ENCODE peak calls at places on chromosome 21, in nine cellular contexts. R, E, M, H, N, P, Z, J and L are unnamed samples.

GRCh38 chr21:7953058-7953457 is 2568.3 kb upstream of the TPTE start:
- DNase-seq in R (no peak), E (no peak), M (no peak), H (no peak), N (no peak), P (no peak), Z (no peak), J (no peak), L (no peak)

GRCh38 chr21:35088235-35088865 is 39.2 kb upstream of the RUNX1 start:
- DNase-seq in R (no peak), E (no peak), M (no peak), H (no peak), N (no peak), P (no peak), Z (no peak), J (no peak), L (no peak)

GRCh38 chr21:17200250-17200649 is 312.6 kb upstream of the CXADR start:
- DNase-seq in R (no peak), E (no peak), M (no peak), H (no peak), N (no peak), P (no peak), Z (no peak), J (no peak), L (no peak)

GRCh38 chr21:15967661-15968060 is 237.9 kb downstream of the USP25 start:
- DNase-seq in R (no peak), E (no peak), M (no peak), H (no peak), N (no peak), P (peak; percentile 12), Z (no peak), J (no peak), L (no peak)

GRCh38 chr21:27146268-27146667 is 179.4 kb upstream of the ADAMTS5 start:
- DNase-seq in R (no peak), E (no peak), M (no peak), H (no peak), N (no peak), P (no peak), Z (no peak), J (no peak), L (no peak)

GRCh38 chr21:40752125-40752524 is 94.8 kb downstream of the DSCAM start:
- DNase-seq in R (no peak), E (no peak), M (no peak), H (peak; percentile 42), N (no peak), P (no peak), Z (no peak), J (no peak), L (no peak)

GRCh38 chr21:39188521-39189139 is 5.4 kb upstream of the PSMG1 start:
- DNase-seq in R (no peak), E (no peak), M (no peak), H (no peak), N (no peak), P (no peak), Z (no peak), J (no peak), L (no peak)

GRCh38 chr21:39481886-39482285 is 30.1 kb downstream of the SH3BGR start:
- DNase-seq in R (no peak), E (no peak), M (no peak), H (no peak), N (no peak), P (no peak), Z (no peak), J (no peak), L (no peak)

GRCh38 chr21:26952274-26953066 is 14.4 kb downstream of the ADAMTS5 start:
- DNase-seq in R (no peak), E (no peak), M (no peak), H (peak; percentile 8), N (no peak), P (no peak), Z (no peak), J (no peak), L (no peak)

GRCh38 chr21:38716942-38717341 is 88.8 kb upstream of the ETS2 start:
- DNase-seq in R (no peak), E (no peak), M (no peak), H (no peak), N (no peak), P (peak; percentile 15), Z (no peak), J (no peak), L (no peak)

GRCh38 chr21:16134134-16134533 is 404.4 kb downstream of the USP25 start:
- DNase-seq in R (no peak), E (no peak), M (no peak), H (no peak), N (no peak), P (no peak), Z (no peak), J (no peak), L (no peak)

GRCh38 chr21:44485254-44485793 is 30.0 kb downstream of the LRRC3 start:
- DNase-seq in R (no peak), E (no peak), M (peak; percentile 51), H (peak; percentile 57), N (peak; percentile 54), P (no peak), Z (no peak), J (no peak), L (peak; percentile 57)
- TF ChIP-seq CTCF in R (no peak), E (no peak), M (peak; percentile 35), H (peak; percentile 44), N (peak; percentile 17), P (no peak), Z (no peak), J (no peak), L (peak; percentile 49)

DNA sequence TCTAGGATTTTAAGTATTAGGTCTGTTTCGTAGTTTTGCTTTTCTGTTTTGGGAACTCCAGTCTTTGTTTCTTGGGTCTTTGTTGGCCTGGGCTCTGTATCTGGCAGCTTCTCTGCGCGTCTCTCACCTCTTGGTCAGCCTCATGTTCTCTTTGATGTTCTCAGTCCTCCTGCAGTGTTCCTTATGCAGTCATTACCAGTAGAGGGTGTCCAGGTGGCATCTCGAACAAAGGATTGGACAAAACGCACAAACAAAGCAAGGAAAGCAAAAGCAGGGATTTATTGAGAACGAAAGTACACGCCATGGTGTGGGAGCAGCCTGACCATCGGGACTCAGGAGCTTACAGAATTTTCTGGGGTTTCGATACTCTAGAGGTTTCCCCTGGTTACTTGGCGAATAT is 133.7 kb upstream of the COL6A1 start:
- DNase-seq in R (no peak), E (no peak), M (no peak), H (no peak), N (no peak), P (peak; percentile 33), Z (no peak), J (no peak), L (no peak)
- TF ChIP-seq CTCF in R (no peak), E (no peak), M (no peak), H (no peak), N (no peak), P (no peak), Z (no peak), J (no peak), L (no peak)

GRCh38 chr21:25494804-25495203 is 112.5 kb downstream of the MRPL39 start:
- DNase-seq in R (no peak), E (no peak), M (no peak), H (no peak), N (no peak), P (no peak), Z (no peak), J (peak; percentile 44), L (no peak)
- TF ChIP-seq CTCF in R (no peak), E (no peak), M (no peak), H (no peak), N (no peak), P (no peak), Z (no peak), J (no peak), L (no peak)

DNA sequence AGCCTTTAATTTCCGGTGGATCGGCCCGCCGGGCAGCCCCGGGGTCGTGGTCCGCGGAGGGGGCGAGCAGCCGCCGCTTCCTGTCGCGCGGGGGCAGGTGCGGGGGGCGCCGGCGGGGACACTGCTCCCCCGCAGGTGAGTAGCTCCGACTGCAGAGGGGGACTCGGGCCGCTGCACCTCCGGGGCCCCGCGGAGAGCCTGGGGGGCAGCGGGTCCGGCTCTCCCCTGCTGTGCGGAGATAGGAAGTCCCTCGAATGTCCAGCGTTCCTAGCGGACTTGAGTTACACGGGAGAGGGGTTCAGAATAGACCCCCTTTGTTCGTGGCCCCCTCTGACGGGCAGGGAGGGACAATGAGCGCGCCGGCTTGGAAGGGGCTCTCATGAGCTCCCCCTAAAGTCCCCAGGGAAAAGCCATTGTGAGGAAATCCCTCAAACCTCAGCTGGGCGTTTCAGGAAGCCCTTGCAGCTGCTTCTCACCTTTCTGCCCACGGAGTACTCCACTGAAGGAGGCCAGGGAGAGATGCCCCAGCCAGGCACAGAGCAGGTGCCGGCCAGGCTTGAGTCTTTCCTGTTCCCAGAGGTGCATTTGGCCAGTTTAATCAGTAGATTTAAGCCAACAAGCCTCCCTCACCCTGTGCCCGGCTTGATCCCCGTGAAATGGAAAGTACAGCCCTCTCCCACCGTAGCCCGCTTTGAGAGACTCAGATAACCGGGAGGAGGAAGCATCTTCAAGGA is 925 bp downstream of the PDE9A start:
- DNase-seq in R (peak; percentile 21), E (no peak), M (peak; percentile 53), H (peak; percentile 48), N (no peak), P (no peak), Z (no peak), J (peak; percentile 18), L (no peak)
- TF ChIP-seq CTCF in R (no peak), E (no peak), M (no peak), H (no peak), N (no peak), P (no peak), Z (no peak), J (no peak), L (no peak)

GRCh38 chr21:42369821-42370220 is 3.5 kb upstream of the TFF1 start:
- DNase-seq in R (no peak), E (no peak), M (no peak), H (no peak), N (no peak), P (no peak), Z (no peak), J (no peak), L (no peak)
- TF ChIP-seq CTCF in R (no peak), E (no peak), M (no peak), H (peak; percentile 20), N (no peak), P (no peak), Z (no peak), J (no peak), L (no peak)